ENCODE peak calls at places on chromosomes 4 and X, in four cellular contexts. S, V, M and U are unnamed samples.

GRCh38 chrX:7698248-7698647 is 144.7 kb upstream of the VCX start:
- DNase-seq in S (no peak), V (no peak), M (no peak), U (no peak)

GRCh38 chr4:153522800-153523089 is 56.6 kb downstream of the TMEM131L start:
- DNase-seq in S (no peak), V (no peak), M (peak; percentile 71), U (no peak)

GRCh38 chrX:35461164-35461563 is 337.0 kb upstream of the MAGEB16 start:
- DNase-seq in S (no peak), V (no peak), M (no peak), U (no peak)

GRCh38 chr4:169337510-169337909 is 66.8 kb upstream of the SH3RF1 start:
- DNase-seq in S (no peak), V (no peak), M (no peak), U (no peak)

GRCh38 chr4:69836321-69836720 is 23.6 kb downstream of the SULT1E1 start:
- DNase-seq in S (no peak), V (no peak), M (no peak), U (no peak)

GRCh38 chrX:1483843-1484637 is 31.3 kb upstream of the ASMTL start:
- DNase-seq in S (peak; percentile 18), V (no peak), M (peak; percentile 88), U (no peak)

GRCh38 chr4:56267558-56267957 is 119.7 kb downstream of the AASDH start:
- DNase-seq in S (no peak), V (no peak), M (no peak), U (no peak)

GRCh38 chr4:96524311-96524875 is 684.5 kb downstream of the PDHA2 start:
- DNase-seq in S (no peak), V (no peak), M (no peak), U (no peak)

GRCh38 chr4:124144302-124144701 is 568.2 kb downstream of the ANKRD50 start:
- DNase-seq in S (no peak), V (no peak), M (no peak), U (no peak)

GRCh38 chrX:69083361-69083760 is 81.9 kb downstream of the PJA1 start:
- DNase-seq in S (no peak), V (no peak), M (no peak), U (no peak)

GRCh38 chrX:110509778-110510510 is 151.3 kb downstream of the RTL9 start:
- DNase-seq in S (no peak), V (no peak), M (no peak), U (no peak)

GRCh38 chr4:153112071-153112460 is 92.2 kb upstream of the TRIM2 start:
- DNase-seq in S (no peak), V (no peak), M (no peak), U (no peak)

GRCh38 chr4:80566203-80566872 is 230.8 kb downstream of the CFAP299 start:
- DNase-seq in S (no peak), V (no peak), M (no peak), U (no peak)

GRCh38 chrX:110218591-110218990 is 99.3 kb downstream of the AMMECR1 start:
- DNase-seq in S (no peak), V (no peak), M (no peak), U (no peak)

GRCh38 chr4:26822546-26822945 is 38.1 kb upstream of the STIM2 start:
- DNase-seq in S (no peak), V (no peak), M (peak; percentile 27), U (no peak)

GRCh38 chr4:81922271-81922775 is 450.6 kb upstream of the RASGEF1B start:
- DNase-seq in S (no peak), V (no peak), M (no peak), U (no peak)

GRCh38 chr4:32226201-32226600 is 1506.0 kb downstream of the PCDH7 start:
- DNase-seq in S (no peak), V (no peak), M (no peak), U (no peak)

GRCh38 chrX:7261672-7262332 is 113.8 kb upstream of the PUDP start:
- DNase-seq in S (no peak), V (no peak), M (peak; percentile 57), U (no peak)

GRCh38 chrX:133053854-133054565 is 42.9 kb downstream of the USP26 start:
- DNase-seq in S (no peak), V (no peak), M (no peak), U (no peak)

GRCh38 chr4:54941994-54942552 is 183.3 kb downstream of the KDR start:
- DNase-seq in S (no peak), V (no peak), M (no peak), U (no peak)

DNA sequence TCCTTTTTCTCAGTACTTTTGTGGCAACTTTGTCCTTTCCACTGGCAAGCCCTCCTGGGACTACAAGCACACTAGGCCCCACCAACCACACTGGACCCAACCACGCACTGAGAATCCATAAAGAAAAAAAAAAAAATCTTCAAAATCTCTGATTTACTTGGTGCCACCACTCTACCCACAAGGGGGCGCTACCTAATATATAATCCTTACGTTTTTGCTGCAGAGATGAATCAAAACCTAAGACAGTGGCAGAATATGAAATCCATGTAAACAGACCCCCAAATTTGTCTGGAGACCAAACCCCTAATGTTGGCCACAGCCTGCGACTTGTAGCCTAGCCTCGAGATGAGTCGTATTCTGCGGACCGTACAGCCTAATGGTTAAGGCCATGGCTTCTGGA is 63.5 kb upstream of the ARHGAP36 start:
- DNase-seq in S (no peak), V (peak; percentile 25), M (no peak), U (no peak)
- TF ChIP-seq BRCA1 in S (no peak), V (no peak), M (no peak), U (no peak)

GRCh38 chr4:58139269-58139668 is 1029.1 kb upstream of the IGFBP7 start:
- DNase-seq in S (no peak), V (no peak), M (no peak), U (no peak)

GRCh38 chr4:58149404-58150085 is 1039.4 kb upstream of the IGFBP7 start:
- DNase-seq in S (no peak), V (no peak), M (no peak), U (no peak)

GRCh38 chr4:58138786-58139185 is 1028.6 kb upstream of the IGFBP7 start:
- DNase-seq in S (no peak), V (no peak), M (no peak), U (no peak)

DNA sequence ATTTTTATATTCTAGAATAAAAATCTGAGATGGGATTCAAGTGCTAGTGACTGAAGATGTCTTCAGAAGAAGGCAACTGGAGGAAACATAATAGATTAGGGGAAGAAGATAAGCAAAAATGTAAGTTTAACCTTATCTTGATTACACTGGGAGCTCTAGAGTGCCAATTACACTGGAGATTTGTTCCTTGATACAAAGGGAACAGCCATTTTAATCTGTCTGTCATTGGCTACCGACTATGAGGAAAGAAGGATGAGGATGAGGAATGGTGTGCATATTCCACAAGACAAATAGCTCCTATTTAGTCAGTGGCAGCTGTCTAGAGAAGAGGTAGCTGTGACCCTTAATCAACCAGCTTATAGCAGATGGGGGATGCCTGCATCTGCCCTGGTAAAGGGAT is 1034.5 kb upstream of the IGFBP7 start:
- DNase-seq in S (no peak), V (no peak), M (no peak), U (no peak)
- TF ChIP-seq RFX5 in S (no peak), V (no peak), M (no peak), U (no peak)

DNA sequence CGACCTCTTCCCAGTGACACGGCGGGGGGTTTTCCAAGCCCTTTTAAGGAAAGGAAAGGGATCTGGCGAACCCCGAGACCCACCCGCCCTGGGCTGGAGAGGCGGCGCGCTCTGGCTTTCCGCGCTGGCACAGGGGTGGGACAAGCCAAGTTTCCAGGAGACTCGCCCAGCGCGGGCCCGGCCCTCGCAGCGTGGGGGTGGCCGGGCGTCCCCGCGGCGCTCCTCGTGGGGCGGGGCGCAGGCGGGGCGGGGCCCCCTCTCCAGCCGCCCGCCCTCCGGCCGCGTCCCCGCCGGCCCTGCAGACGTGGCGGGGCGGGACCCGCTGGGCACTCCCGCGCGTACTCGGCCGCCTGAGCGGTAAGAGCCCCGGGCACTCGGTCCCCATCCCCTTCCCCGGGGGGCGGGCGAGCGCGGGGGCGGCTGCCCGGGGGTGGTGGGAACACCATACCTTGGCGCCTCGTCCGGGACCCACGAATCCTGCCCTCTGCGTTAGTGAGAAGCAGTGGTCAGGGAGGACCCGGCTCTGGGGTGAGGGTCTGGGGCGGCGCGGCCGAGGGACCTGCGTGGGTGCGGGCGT is at the start of gene FAM114A1:
- DNase-seq in S (peak; percentile 51), V (peak; percentile 95), M (no peak), U (no peak)
- TF ChIP-seq CBX5 in S (no peak), V (no peak), M (no peak), U (no peak)

GRCh38 chr4:138983690-138984089 is 31.9 kb upstream of the NOCT start:
- DNase-seq in S (no peak), V (no peak), M (no peak), U (no peak)

GRCh38 chr4:138982754-138983153 is 32.8 kb upstream of the NOCT start:
- DNase-seq in S (no peak), V (no peak), M (no peak), U (no peak)

GRCh38 chr4:138984647-138985046 is 30.9 kb upstream of the NOCT start:
- DNase-seq in S (no peak), V (no peak), M (no peak), U (no peak)

GRCh38 chr4:138979742-138980141 is 35.8 kb upstream of the NOCT start:
- DNase-seq in S (no peak), V (no peak), M (no peak), U (peak; percentile 14)

DNA sequence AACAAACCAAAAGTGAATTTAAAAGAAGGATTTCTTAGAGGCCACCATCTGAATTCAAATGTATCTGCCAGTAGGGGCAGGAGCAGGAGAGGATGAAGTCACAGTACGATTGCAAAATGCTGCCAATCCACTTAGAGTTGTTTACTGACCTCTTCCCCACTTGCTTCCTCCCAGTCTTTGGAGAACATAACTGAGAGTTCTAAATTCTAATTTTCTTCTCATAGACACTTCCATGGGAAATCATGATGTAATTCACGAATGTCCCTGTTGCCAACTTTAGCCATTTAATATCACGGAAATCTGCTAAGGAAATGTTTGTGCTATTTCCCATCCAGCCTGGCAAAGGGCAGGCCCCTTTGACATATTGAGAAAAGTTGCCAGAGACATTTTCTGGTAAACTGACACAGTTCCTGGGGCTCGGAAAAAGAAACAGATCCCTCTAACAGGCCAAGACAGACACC is 33.6 kb upstream of the NOCT start:
- DNase-seq in S (peak; percentile 35), V (no peak), M (no peak), U (no peak)
- TF ChIP-seq BRCA1 in S (no peak), V (no peak), M (no peak), U (no peak)

GRCh38 chr4:108852691-108853090 is 89.8 kb upstream of the ETNPPL start:
- DNase-seq in S (no peak), V (no peak), M (no peak), U (no peak)
- TF ChIP-seq RFX5 in S (no peak), V (no peak), M (no peak), U (no peak)

GRCh38 chr4:44046491-44046890 is 402.1 kb downstream of the KCTD8 start:
- DNase-seq in S (no peak), V (no peak), M (no peak), U (no peak)
- TF ChIP-seq CBX5 in S (no peak), V (no peak), M (no peak), U (no peak)

GRCh38 chr4:141922224-141922623 is 285.8 kb downstream of the IL15 start:
- DNase-seq in S (no peak), V (no peak), M (no peak), U (no peak)
- TF ChIP-seq BRCA1 in S (no peak), V (no peak), M (no peak), U (no peak)